ENCODE peak calls at places on chromosomes 2 and 18, in four cellular contexts. H is KG1, I is neural progenitor cell, T is NCI-H460. E is an unnamed sample.

GRCh38 chr18:43634994-43635393 is 357.7 kb upstream of the SYT4 start:
- DNase-seq in H (no peak), I (no peak), T (no peak), E (no peak)

GRCh38 chr2:15042824-15043223 is 410.3 kb downstream of the LRATD1 start:
- DNase-seq in H (no peak), I (no peak), T (peak; percentile 14), E (no peak)

GRCh38 chr2:56333812-56334485 is 150.2 kb downstream of the CCDC85A start:
- DNase-seq in H (no peak), I (no peak), T (no peak), E (peak; percentile 20)

GRCh38 chr2:128500136-128500800 is 181.6 kb upstream of the HS6ST1 start:
- DNase-seq in H (no peak), I (no peak), T (no peak), E (peak; percentile 20)

GRCh38 chr2:10029875-10030223 is 13.5 kb upstream of the KLF11 start:
- DNase-seq in H (no peak), I (no peak), T (no peak), E (no peak)

GRCh38 chr2:15808221-15808574 is 132.2 kb upstream of the MYCN start:
- DNase-seq in H (no peak), I (peak; percentile 47), T (no peak), E (peak; percentile 82)

GRCh38 chr2:235619544-235619943 is 125.7 kb downstream of the AGAP1 start:
- DNase-seq in H (no peak), I (no peak), T (no peak), E (no peak)

GRCh38 chr2:235141411-235142128 is 189.8 kb downstream of the SH3BP4 start:
- DNase-seq in H (no peak), I (no peak), T (no peak), E (no peak)

GRCh38 chr2:164967781-164968228 is 12.5 kb upstream of the SLC38A11 start:
- DNase-seq in H (no peak), I (peak; percentile 59), T (no peak), E (no peak)

GRCh38 chr18:48940854-48941531 is 9.8 kb downstream of the SMAD7 start:
- DNase-seq in H (no peak), I (no peak), T (no peak), E (no peak)

GRCh38 chr2:227871375-227871788 is at the start of gene DAW1:
- DNase-seq in H (no peak), I (no peak), T (no peak), E (peak; percentile 86)

GRCh38 chr18:48875942-48876511 is 74.7 kb downstream of the SMAD7 start:
- DNase-seq in H (no peak), I (peak; percentile 47), T (no peak), E (peak; percentile 79)

GRCh38 chr2:149463328-149464002 is 124.1 kb downstream of the MMADHC start:
- DNase-seq in H (no peak), I (no peak), T (no peak), E (no peak)

GRCh38 chr18:12872408-12872807 is 11.6 kb downstream of the PTPN2 start:
- DNase-seq in H (no peak), I (no peak), T (no peak), E (no peak)

GRCh38 chr2:56230171-56230570 is 46.4 kb downstream of the CCDC85A start:
- DNase-seq in H (no peak), I (no peak), T (no peak), E (no peak)

GRCh38 chr2:28581312-28581711 is 85.5 kb downstream of the PLB1 start:
- DNase-seq in H (no peak), I (no peak), T (no peak), E (no peak)

GRCh38 chr2:19786408-19787058 is 115.2 kb downstream of the TTC32 start:
- DNase-seq in H (peak; percentile 9), I (no peak), T (peak; percentile 88), E (no peak)

GRCh38 chr2:179612591-179613298 is 248.7 kb downstream of the ZNF385B start:
- DNase-seq in H (no peak), I (no peak), T (no peak), E (no peak)

GRCh38 chr2:88329815-88330603 is 122.5 kb downstream of the FOXI3 start:
- DNase-seq in H (no peak), I (peak; percentile 93), T (no peak), E (peak; percentile 56)

GRCh38 chr18:2894841-2895370 is 48.1 kb downstream of the EMILIN2 start:
- DNase-seq in H (no peak), I (no peak), T (no peak), E (no peak)

GRCh38 chr2:120519469-120519868 is 173.5 kb downstream of the INHBB start:
- DNase-seq in H (no peak), I (no peak), T (no peak), E (no peak)

GRCh38 chr2:58870704-58871103 is 629.6 kb upstream of the FANCL start:
- DNase-seq in H (no peak), I (no peak), T (no peak), E (no peak)

GRCh38 chr18:24273596-24273995 is 124.0 kb downstream of the OSBPL1A start:
- DNase-seq in H (no peak), I (no peak), T (no peak), E (no peak)

GRCh38 chr18:70250781-70251180 is 38.1 kb upstream of the SOCS6 start:
- DNase-seq in H (no peak), I (no peak), T (no peak), E (no peak)

GRCh38 chr2:160427629-160428424 is 65.8 kb downstream of the RBMS1 start:
- DNase-seq in H (peak; percentile 55), I (no peak), T (no peak), E (no peak)

GRCh38 chr18:48294894-48295585 is 114.1 kb downstream of the ZBTB7C start:
- DNase-seq in H (no peak), I (no peak), T (no peak), E (no peak)

GRCh38 chr2:60283633-60284032 is 269.8 kb downstream of the BCL11A start:
- DNase-seq in H (no peak), I (no peak), T (no peak), E (no peak)

GRCh38 chr2:88071365-88071764 is 3.7 kb downstream of the SMYD1 start:
- DNase-seq in H (no peak), I (no peak), T (no peak), E (peak; percentile 51)

GRCh38 chr18:57585421-57585820 is 1.1 kb downstream of the FECH start:
- DNase-seq in H (no peak), I (peak; percentile 82), T (peak; percentile 6), E (no peak)

GRCh38 chr2:97663962-97664635 is at the start of gene ACTR1B:
- DNase-seq in H (peak; percentile 87), I (peak; percentile 99), T (peak; percentile 97), E (peak; percentile 99)

GRCh38 chr2:43222472-43223146 is 3.8 kb downstream of the ZFP36L2 start:
- DNase-seq in H (no peak), I (no peak), T (no peak), E (no peak)

GRCh38 chr2:60958361-60958760 is 59.2 kb upstream of the PEX13 start:
- DNase-seq in H (no peak), I (no peak), T (no peak), E (no peak)

GRCh38 chr2:151339168-151339567 is 18.2 kb upstream of the TNFAIP6 start:
- DNase-seq in H (no peak), I (peak; percentile 47), T (no peak), E (peak; percentile 66)

GRCh38 chr18:55588001-55588875 is at the start of gene TCF4:
- DNase-seq in H (peak; percentile 59), I (peak; percentile 86), T (peak; percentile 19), E (peak; percentile 85)

GRCh38 chr2:26946841-26947784 is 23.3 kb upstream of the MAPRE3 start:
- DNase-seq in H (no peak), I (no peak), T (no peak), E (peak; percentile 60)

GRCh38 chr2:213451542-213452256 is 167.4 kb downstream of the SPAG16 start:
- DNase-seq in H (no peak), I (peak; percentile 74), T (no peak), E (peak; percentile 0)

GRCh38 chr2:96863575-96864342 is 5.9 kb upstream of the ANKRD39 start:
- DNase-seq in H (no peak), I (no peak), T (no peak), E (no peak)

GRCh38 chr2:152571035-152571766 is 146.1 kb downstream of the PRPF40A start:
- DNase-seq in H (no peak), I (no peak), T (no peak), E (no peak)